ENCODE peak calls at places on chromosomes 11 and 22, in six cellular contexts. One of them, this sample, is unnamed.

GRCh38 chr11:116729501-116730240 is 43.1 kb downstream of the BUD13 start:
- DNase-seq in Karpas-422: no peak
- DNase-seq in NCI-H460: no peak
- DNase-seq in stimulated activated CD8-positive, alpha-beta memory T cell treated with anti-CD3 and anti-CD28 coated beads, Interleukin-2, amount 100 ng/mL, for 1 hour: no peak
- DNase-seq in KG1: no peak
- DNase-seq in left kidney: no peak
- DNase-seq in this sample: no peak

GRCh38 chr11:1192741-1193325 is 30.0 kb upstream of the MUC5B start:
- DNase-seq in Karpas-422: no peak
- DNase-seq in left kidney: no peak
- DNase-seq in stimulated activated CD8-positive, alpha-beta memory T cell treated with anti-CD3 and anti-CD28 coated beads, Interleukin-2, amount 100 ng/mL, for 1 hour: no peak
- DNase-seq in NCI-H460: no peak
- DNase-seq in KG1: no peak
- DNase-seq in this sample: no peak

GRCh38 chr11:1771273-1771672 is 7.5 kb upstream of the CTSD start:
- DNase-seq in left kidney: no peak
- DNase-seq in stimulated activated CD8-positive, alpha-beta memory T cell treated with anti-CD3 and anti-CD28 coated beads, Interleukin-2, amount 100 ng/mL, for 1 hour: no peak
- DNase-seq in KG1: no peak
- DNase-seq in Karpas-422: no peak
- DNase-seq in NCI-H460: no peak
- DNase-seq in this sample: no peak

GRCh38 chr22:43031617-43032016 is 16.7 kb upstream of the PACSIN2 start:
- DNase-seq in Karpas-422: no peak
- DNase-seq in left kidney: no peak
- DNase-seq in stimulated activated CD8-positive, alpha-beta memory T cell treated with anti-CD3 and anti-CD28 coated beads, Interleukin-2, amount 100 ng/mL, for 1 hour: no peak
- DNase-seq in NCI-H460: no peak
- DNase-seq in KG1: no peak
- DNase-seq in this sample: no peak

GRCh38 chr11:47056261-47056915 is 119.8 kb downstream of the CSTPP1 start:
- DNase-seq in left kidney: no peak
- DNase-seq in KG1: no peak
- DNase-seq in Karpas-422: no peak
- DNase-seq in stimulated activated CD8-positive, alpha-beta memory T cell treated with anti-CD3 and anti-CD28 coated beads, Interleukin-2, amount 100 ng/mL, for 1 hour: no peak
- DNase-seq in NCI-H460: no peak
- DNase-seq in this sample: no peak

GRCh38 chr22:32413715-32414114 is 1.7 kb upstream of the RTCB start:
- DNase-seq in left kidney: no peak
- DNase-seq in stimulated activated CD8-positive, alpha-beta memory T cell treated with anti-CD3 and anti-CD28 coated beads, Interleukin-2, amount 100 ng/mL, for 1 hour: no peak
- DNase-seq in Karpas-422: no peak
- DNase-seq in KG1: no peak
- DNase-seq in NCI-H460: no peak
- DNase-seq in this sample: no peak

GRCh38 chr11:10038916-10039315 is 255.1 kb downstream of the SBF2 start:
- DNase-seq in KG1: no peak
- DNase-seq in NCI-H460: no peak
- DNase-seq in stimulated activated CD8-positive, alpha-beta memory T cell treated with anti-CD3 and anti-CD28 coated beads, Interleukin-2, amount 100 ng/mL, for 1 hour: no peak
- DNase-seq in Karpas-422: no peak
- DNase-seq in left kidney: no peak
- DNase-seq in this sample: no peak

GRCh38 chr11:110000045-110000502 is 93.1 kb upstream of the ZC3H12C start:
- DNase-seq in NCI-H460: peak; percentile 87
- DNase-seq in Karpas-422: peak; percentile 61
- DNase-seq in left kidney: no peak
- DNase-seq in KG1: no peak
- DNase-seq in stimulated activated CD8-positive, alpha-beta memory T cell treated with anti-CD3 and anti-CD28 coated beads, Interleukin-2, amount 100 ng/mL, for 1 hour: no peak
- DNase-seq in this sample: no peak

GRCh38 chr11:36300651-36301050 is 4.6 kb downstream of the PRR5L start:
- DNase-seq in Karpas-422: no peak
- DNase-seq in stimulated activated CD8-positive, alpha-beta memory T cell treated with anti-CD3 and anti-CD28 coated beads, Interleukin-2, amount 100 ng/mL, for 1 hour: no peak
- DNase-seq in KG1: no peak
- DNase-seq in left kidney: no peak
- DNase-seq in NCI-H460: no peak
- DNase-seq in this sample: no peak

GRCh38 chr22:44193537-44193896 is 12.8 kb downstream of the PARVG start:
- DNase-seq in KG1: no peak
- DNase-seq in Karpas-422: no peak
- DNase-seq in stimulated activated CD8-positive, alpha-beta memory T cell treated with anti-CD3 and anti-CD28 coated beads, Interleukin-2, amount 100 ng/mL, for 1 hour: no peak
- DNase-seq in left kidney: no peak
- DNase-seq in NCI-H460: no peak
- DNase-seq in this sample: no peak

GRCh38 chr22:49391436-49391835 is 436.2 kb downstream of the BRD1 start:
- DNase-seq in KG1: no peak
- DNase-seq in NCI-H460: no peak
- DNase-seq in stimulated activated CD8-positive, alpha-beta memory T cell treated with anti-CD3 and anti-CD28 coated beads, Interleukin-2, amount 100 ng/mL, for 1 hour: no peak
- DNase-seq in left kidney: no peak
- DNase-seq in Karpas-422: no peak
- DNase-seq in this sample: no peak

GRCh38 chr11:18088974-18089373 is 16.9 kb downstream of the SAAL1 start:
- DNase-seq in left kidney: no peak
- DNase-seq in Karpas-422: no peak
- DNase-seq in NCI-H460: no peak
- DNase-seq in stimulated activated CD8-positive, alpha-beta memory T cell treated with anti-CD3 and anti-CD28 coated beads, Interleukin-2, amount 100 ng/mL, for 1 hour: no peak
- DNase-seq in KG1: no peak
- DNase-seq in this sample: no peak

GRCh38 chr11:41868606-41869005 is 409.2 kb upstream of the LRRC4C start:
- DNase-seq in Karpas-422: no peak
- DNase-seq in left kidney: no peak
- DNase-seq in NCI-H460: no peak
- DNase-seq in KG1: no peak
- DNase-seq in stimulated activated CD8-positive, alpha-beta memory T cell treated with anti-CD3 and anti-CD28 coated beads, Interleukin-2, amount 100 ng/mL, for 1 hour: no peak
- DNase-seq in this sample: no peak

GRCh38 chr11:69317401-69318092 is 23.6 kb downstream of the MYEOV start:
- DNase-seq in KG1: no peak
- DNase-seq in stimulated activated CD8-positive, alpha-beta memory T cell treated with anti-CD3 and anti-CD28 coated beads, Interleukin-2, amount 100 ng/mL, for 1 hour: no peak
- DNase-seq in Karpas-422: no peak
- DNase-seq in NCI-H460: no peak
- DNase-seq in left kidney: no peak
- DNase-seq in this sample: no peak

GRCh38 chr11:57153448-57153847 is 28.3 kb upstream of the LRRC55 start:
- DNase-seq in left kidney: no peak
- DNase-seq in stimulated activated CD8-positive, alpha-beta memory T cell treated with anti-CD3 and anti-CD28 coated beads, Interleukin-2, amount 100 ng/mL, for 1 hour: no peak
- DNase-seq in NCI-H460: no peak
- DNase-seq in Karpas-422: no peak
- DNase-seq in KG1: no peak
- DNase-seq in this sample: no peak

GRCh38 chr11:63015521-63016215 is at the start of gene SLC22A8:
- DNase-seq in KG1: no peak
- DNase-seq in Karpas-422: no peak
- DNase-seq in left kidney: peak; percentile 58
- DNase-seq in NCI-H460: no peak
- DNase-seq in stimulated activated CD8-positive, alpha-beta memory T cell treated with anti-CD3 and anti-CD28 coated beads, Interleukin-2, amount 100 ng/mL, for 1 hour: no peak
- DNase-seq in this sample: no peak

GRCh38 chr11:45322111-45322705 is 36.1 kb upstream of the SYT13 start:
- DNase-seq in KG1: no peak
- DNase-seq in NCI-H460: no peak
- DNase-seq in stimulated activated CD8-positive, alpha-beta memory T cell treated with anti-CD3 and anti-CD28 coated beads, Interleukin-2, amount 100 ng/mL, for 1 hour: no peak
- DNase-seq in Karpas-422: no peak
- DNase-seq in left kidney: no peak
- DNase-seq in this sample: no peak

GRCh38 chr11:69403556-69404215 is 77.8 kb upstream of the LINC01488 start:
- DNase-seq in Karpas-422: no peak
- DNase-seq in left kidney: no peak
- DNase-seq in NCI-H460: no peak
- DNase-seq in KG1: no peak
- DNase-seq in stimulated activated CD8-positive, alpha-beta memory T cell treated with anti-CD3 and anti-CD28 coated beads, Interleukin-2, amount 100 ng/mL, for 1 hour: no peak
- DNase-seq in this sample: no peak

GRCh38 chr22:27800250-27801131 is 1.1 kb downstream of the MN1 start:
- DNase-seq in Karpas-422: no peak
- DNase-seq in left kidney: no peak
- DNase-seq in stimulated activated CD8-positive, alpha-beta memory T cell treated with anti-CD3 and anti-CD28 coated beads, Interleukin-2, amount 100 ng/mL, for 1 hour: no peak
- DNase-seq in KG1: no peak
- DNase-seq in NCI-H460: no peak
- DNase-seq in this sample: peak; percentile 30

GRCh38 chr22:23518381-23519187 is 61.5 kb downstream of the IGLL1 start:
- DNase-seq in left kidney: peak; percentile 95
- DNase-seq in Karpas-422: no peak
- DNase-seq in KG1: no peak
- DNase-seq in stimulated activated CD8-positive, alpha-beta memory T cell treated with anti-CD3 and anti-CD28 coated beads, Interleukin-2, amount 100 ng/mL, for 1 hour: no peak
- DNase-seq in NCI-H460: no peak
- DNase-seq in this sample: no peak

This sample was measured in glutamatergic neuron.